ENCODE peak calls at places on chromosomes 3 and 15, in nine cellular contexts. One of them, this sample, is unnamed.

GRCh38 chr15:59052915-59053407 is 52.0 kb upstream of the CCNB2 start:
- DNase-seq in T-helper 17 cell: no peak
- DNase-seq in fibroblast of pulmonary artery: no peak
- DNase-seq in kidney glomerular epithelial cell: no peak
- DNase-seq in left cardiac atrium: no peak
- DNase-seq in neural progenitor cell: no peak
- DNase-seq in CD4-positive, alpha-beta T cell: no peak
- DNase-seq in M059J: no peak
- DNase-seq in activated T-helper 9 cell treated with anti-CD3 and anti-CD28 coated beads, Interleukin-2, amount 50 U/mL, for 16 hours: no peak
- DNase-seq in this sample: no peak

GRCh38 chr3:34237946-34238345 is 439.5 kb downstream of the PDCD6IP start:
- DNase-seq in T-helper 17 cell: no peak
- DNase-seq in fibroblast of pulmonary artery: peak
- DNase-seq in kidney glomerular epithelial cell: no peak
- DNase-seq in left cardiac atrium: no peak
- DNase-seq in neural progenitor cell: no peak
- DNase-seq in CD4-positive, alpha-beta T cell: no peak
- DNase-seq in M059J: no peak
- DNase-seq in activated T-helper 9 cell treated with anti-CD3 and anti-CD28 coated beads, Interleukin-2, amount 50 U/mL, for 16 hours: no peak
- DNase-seq in this sample: no peak

GRCh38 chr3:13235897-13236296 is 162.7 kb upstream of the IQSEC1 start:
- DNase-seq in T-helper 17 cell: no peak
- DNase-seq in fibroblast of pulmonary artery: no peak
- DNase-seq in kidney glomerular epithelial cell: no peak
- DNase-seq in left cardiac atrium: no peak
- DNase-seq in neural progenitor cell: no peak
- DNase-seq in CD4-positive, alpha-beta T cell: no peak
- DNase-seq in M059J: no peak
- DNase-seq in activated T-helper 9 cell treated with anti-CD3 and anti-CD28 coated beads, Interleukin-2, amount 50 U/mL, for 16 hours: no peak
- DNase-seq in this sample: peak

GRCh38 chr3:178291555-178291954 is 244.7 kb upstream of the KCNMB2 start:
- DNase-seq in T-helper 17 cell: no peak
- DNase-seq in fibroblast of pulmonary artery: no peak
- DNase-seq in kidney glomerular epithelial cell: no peak
- DNase-seq in left cardiac atrium: no peak
- DNase-seq in neural progenitor cell: no peak
- DNase-seq in CD4-positive, alpha-beta T cell: no peak
- DNase-seq in M059J: no peak
- DNase-seq in activated T-helper 9 cell treated with anti-CD3 and anti-CD28 coated beads, Interleukin-2, amount 50 U/mL, for 16 hours: no peak
- DNase-seq in this sample: no peak

GRCh38 chr3:141392416-141392815 is 24.1 kb downstream of the ZBTB38 start:
- DNase-seq in T-helper 17 cell: no peak
- DNase-seq in fibroblast of pulmonary artery: no peak
- DNase-seq in kidney glomerular epithelial cell: no peak
- DNase-seq in left cardiac atrium: no peak
- DNase-seq in neural progenitor cell: no peak
- DNase-seq in CD4-positive, alpha-beta T cell: no peak
- DNase-seq in M059J: no peak
- DNase-seq in activated T-helper 9 cell treated with anti-CD3 and anti-CD28 coated beads, Interleukin-2, amount 50 U/mL, for 16 hours: no peak
- DNase-seq in this sample: no peak

GRCh38 chr3:135192929-135193328 is 397.9 kb downstream of the EPHB1 start:
- DNase-seq in T-helper 17 cell: no peak
- DNase-seq in fibroblast of pulmonary artery: no peak
- DNase-seq in kidney glomerular epithelial cell: no peak
- DNase-seq in left cardiac atrium: no peak
- DNase-seq in neural progenitor cell: no peak
- DNase-seq in CD4-positive, alpha-beta T cell: no peak
- DNase-seq in M059J: peak
- DNase-seq in activated T-helper 9 cell treated with anti-CD3 and anti-CD28 coated beads, Interleukin-2, amount 50 U/mL, for 16 hours: no peak
- DNase-seq in this sample: no peak

GRCh38 chr3:32392530-32393302 is 1.1 kb downstream of the CMTM7 start:
- DNase-seq in T-helper 17 cell: no peak
- DNase-seq in fibroblast of pulmonary artery: peak
- DNase-seq in kidney glomerular epithelial cell: peak
- DNase-seq in left cardiac atrium: peak
- DNase-seq in neural progenitor cell: no peak
- DNase-seq in CD4-positive, alpha-beta T cell: no peak
- DNase-seq in M059J: peak
- DNase-seq in activated T-helper 9 cell treated with anti-CD3 and anti-CD28 coated beads, Interleukin-2, amount 50 U/mL, for 16 hours: no peak
- DNase-seq in this sample: peak

GRCh38 chr3:12227833-12228232 is 61.0 kb upstream of the PPARG start:
- DNase-seq in T-helper 17 cell: no peak
- DNase-seq in fibroblast of pulmonary artery: peak
- DNase-seq in kidney glomerular epithelial cell: peak
- DNase-seq in left cardiac atrium: no peak
- DNase-seq in neural progenitor cell: no peak
- DNase-seq in CD4-positive, alpha-beta T cell: no peak
- DNase-seq in M059J: peak
- DNase-seq in activated T-helper 9 cell treated with anti-CD3 and anti-CD28 coated beads, Interleukin-2, amount 50 U/mL, for 16 hours: no peak
- DNase-seq in this sample: no peak

GRCh38 chr3:111749171-111750170 is 109.6 kb upstream of the PHLDB2 start:
- DNase-seq in T-helper 17 cell: no peak
- DNase-seq in fibroblast of pulmonary artery: no peak
- DNase-seq in kidney glomerular epithelial cell: no peak
- DNase-seq in left cardiac atrium: no peak
- DNase-seq in neural progenitor cell: no peak
- DNase-seq in CD4-positive, alpha-beta T cell: no peak
- DNase-seq in M059J: no peak
- DNase-seq in activated T-helper 9 cell treated with anti-CD3 and anti-CD28 coated beads, Interleukin-2, amount 50 U/mL, for 16 hours: no peak
- DNase-seq in this sample: no peak

GRCh38 chr3:78765671-78766485 is 1001.9 kb downstream of the ROBO1 start:
- DNase-seq in T-helper 17 cell: no peak
- DNase-seq in fibroblast of pulmonary artery: no peak
- DNase-seq in kidney glomerular epithelial cell: no peak
- DNase-seq in left cardiac atrium: no peak
- DNase-seq in neural progenitor cell: no peak
- DNase-seq in CD4-positive, alpha-beta T cell: no peak
- DNase-seq in M059J: no peak
- DNase-seq in activated T-helper 9 cell treated with anti-CD3 and anti-CD28 coated beads, Interleukin-2, amount 50 U/mL, for 16 hours: no peak
- DNase-seq in this sample: no peak

GRCh38 chr3:40876496-40876895 is 322.8 kb upstream of the CTNNB1 start:
- DNase-seq in T-helper 17 cell: no peak
- DNase-seq in fibroblast of pulmonary artery: no peak
- DNase-seq in kidney glomerular epithelial cell: no peak
- DNase-seq in left cardiac atrium: no peak
- DNase-seq in neural progenitor cell: no peak
- DNase-seq in CD4-positive, alpha-beta T cell: no peak
- DNase-seq in M059J: peak
- DNase-seq in activated T-helper 9 cell treated with anti-CD3 and anti-CD28 coated beads, Interleukin-2, amount 50 U/mL, for 16 hours: no peak
- DNase-seq in this sample: no peak

GRCh38 chr3:18556503-18556902 is 131.4 kb upstream of the SATB1 start:
- DNase-seq in T-helper 17 cell: peak
- DNase-seq in fibroblast of pulmonary artery: no peak
- DNase-seq in kidney glomerular epithelial cell: no peak
- DNase-seq in left cardiac atrium: no peak
- DNase-seq in neural progenitor cell: no peak
- DNase-seq in CD4-positive, alpha-beta T cell: no peak
- DNase-seq in M059J: peak
- DNase-seq in activated T-helper 9 cell treated with anti-CD3 and anti-CD28 coated beads, Interleukin-2, amount 50 U/mL, for 16 hours: peak
- DNase-seq in this sample: no peak

GRCh38 chr3:128573707-128574162 is 76.9 kb downstream of the RPN1 start:
- DNase-seq in T-helper 17 cell: no peak
- DNase-seq in fibroblast of pulmonary artery: no peak
- DNase-seq in kidney glomerular epithelial cell: no peak
- DNase-seq in left cardiac atrium: peak
- DNase-seq in neural progenitor cell: no peak
- DNase-seq in CD4-positive, alpha-beta T cell: no peak
- DNase-seq in M059J: no peak
- DNase-seq in activated T-helper 9 cell treated with anti-CD3 and anti-CD28 coated beads, Interleukin-2, amount 50 U/mL, for 16 hours: no peak
- DNase-seq in this sample: no peak

GRCh38 chr15:65285291-65286068 is 1.2 kb downstream of the PARP16 start:
- DNase-seq in T-helper 17 cell: no peak
- DNase-seq in fibroblast of pulmonary artery: no peak
- DNase-seq in kidney glomerular epithelial cell: no peak
- DNase-seq in left cardiac atrium: no peak
- DNase-seq in neural progenitor cell: no peak
- DNase-seq in CD4-positive, alpha-beta T cell: no peak
- DNase-seq in M059J: no peak
- DNase-seq in activated T-helper 9 cell treated with anti-CD3 and anti-CD28 coated beads, Interleukin-2, amount 50 U/mL, for 16 hours: no peak
- DNase-seq in this sample: no peak

GRCh38 chr3:126914226-126914625 is 68.7 kb upstream of the PLXNA1 start:
- DNase-seq in T-helper 17 cell: no peak
- DNase-seq in fibroblast of pulmonary artery: no peak
- DNase-seq in kidney glomerular epithelial cell: no peak
- DNase-seq in left cardiac atrium: no peak
- DNase-seq in neural progenitor cell: no peak
- DNase-seq in CD4-positive, alpha-beta T cell: no peak
- DNase-seq in M059J: no peak
- DNase-seq in activated T-helper 9 cell treated with anti-CD3 and anti-CD28 coated beads, Interleukin-2, amount 50 U/mL, for 16 hours: no peak
- DNase-seq in this sample: no peak

GRCh38 chr3:127484601-127485388 is 105.7 kb downstream of the TPRA1 start:
- DNase-seq in T-helper 17 cell: no peak
- DNase-seq in fibroblast of pulmonary artery: no peak
- DNase-seq in kidney glomerular epithelial cell: no peak
- DNase-seq in left cardiac atrium: no peak
- DNase-seq in neural progenitor cell: no peak
- DNase-seq in CD4-positive, alpha-beta T cell: peak
- DNase-seq in M059J: peak
- DNase-seq in activated T-helper 9 cell treated with anti-CD3 and anti-CD28 coated beads, Interleukin-2, amount 50 U/mL, for 16 hours: no peak
- DNase-seq in this sample: no peak

GRCh38 chr3:54772046-54772445 is 155.8 kb downstream of the LRTM1 start:
- DNase-seq in T-helper 17 cell: no peak
- DNase-seq in fibroblast of pulmonary artery: no peak
- DNase-seq in kidney glomerular epithelial cell: no peak
- DNase-seq in left cardiac atrium: no peak
- DNase-seq in neural progenitor cell: no peak
- DNase-seq in CD4-positive, alpha-beta T cell: no peak
- DNase-seq in M059J: peak
- DNase-seq in activated T-helper 9 cell treated with anti-CD3 and anti-CD28 coated beads, Interleukin-2, amount 50 U/mL, for 16 hours: no peak
- DNase-seq in this sample: no peak

GRCh38 chr3:152190636-152191183 is 78.0 kb upstream of the MBNL1 start:
- DNase-seq in T-helper 17 cell: no peak
- DNase-seq in fibroblast of pulmonary artery: no peak
- DNase-seq in kidney glomerular epithelial cell: no peak
- DNase-seq in left cardiac atrium: no peak
- DNase-seq in neural progenitor cell: no peak
- DNase-seq in CD4-positive, alpha-beta T cell: no peak
- DNase-seq in M059J: no peak
- DNase-seq in activated T-helper 9 cell treated with anti-CD3 and anti-CD28 coated beads, Interleukin-2, amount 50 U/mL, for 16 hours: no peak
- DNase-seq in this sample: no peak

GRCh38 chr3:115832265-115832664 is 209.0 kb downstream of the GAP43 start:
- DNase-seq in T-helper 17 cell: no peak
- DNase-seq in fibroblast of pulmonary artery: no peak
- DNase-seq in kidney glomerular epithelial cell: no peak
- DNase-seq in left cardiac atrium: no peak
- DNase-seq in neural progenitor cell: peak
- DNase-seq in CD4-positive, alpha-beta T cell: no peak
- DNase-seq in M059J: no peak
- DNase-seq in activated T-helper 9 cell treated with anti-CD3 and anti-CD28 coated beads, Interleukin-2, amount 50 U/mL, for 16 hours: no peak
- DNase-seq in this sample: no peak

GRCh38 chr15:69025320-69025719 is 10.8 kb downstream of the NOX5 start:
- DNase-seq in T-helper 17 cell: no peak
- DNase-seq in fibroblast of pulmonary artery: no peak
- DNase-seq in kidney glomerular epithelial cell: no peak
- DNase-seq in left cardiac atrium: no peak
- DNase-seq in neural progenitor cell: no peak
- DNase-seq in CD4-positive, alpha-beta T cell: no peak
- DNase-seq in M059J: no peak
- DNase-seq in activated T-helper 9 cell treated with anti-CD3 and anti-CD28 coated beads, Interleukin-2, amount 50 U/mL, for 16 hours: no peak
- DNase-seq in this sample: no peak

GRCh38 chr3:113249111-113249510 is 37.8 kb downstream of the BOC start:
- DNase-seq in T-helper 17 cell: no peak
- DNase-seq in fibroblast of pulmonary artery: peak
- DNase-seq in kidney glomerular epithelial cell: peak
- DNase-seq in left cardiac atrium: no peak
- DNase-seq in neural progenitor cell: no peak
- DNase-seq in CD4-positive, alpha-beta T cell: no peak
- DNase-seq in M059J: peak
- DNase-seq in activated T-helper 9 cell treated with anti-CD3 and anti-CD28 coated beads, Interleukin-2, amount 50 U/mL, for 16 hours: no peak
- DNase-seq in this sample: no peak

GRCh38 chr3:162770556-162770955 is 1273.9 kb downstream of the OTOL1 start:
- DNase-seq in T-helper 17 cell: no peak
- DNase-seq in fibroblast of pulmonary artery: peak
- DNase-seq in kidney glomerular epithelial cell: no peak
- DNase-seq in left cardiac atrium: no peak
- DNase-seq in neural progenitor cell: no peak
- DNase-seq in CD4-positive, alpha-beta T cell: no peak
- DNase-seq in M059J: no peak
- DNase-seq in activated T-helper 9 cell treated with anti-CD3 and anti-CD28 coated beads, Interleukin-2, amount 50 U/mL, for 16 hours: no peak
- DNase-seq in this sample: no peak